ENCODE peak calls at places on chromosomes 11 and 22, in seven cellular contexts. D, T, Y, Z, A, R and I are unnamed samples.

GRCh38 chr22:35563211-35563610 is 22.6 kb downstream of the RASD2 start:
- DNase-seq in Z (no peak), R (no peak), D (no peak), T (no peak), Y (no peak), A (no peak), I (no peak)

GRCh38 chr11:21411114-21411513 is 741.7 kb downstream of the NELL1 start:
- DNase-seq in R (no peak), T (peak; percentile 2), Y (no peak), Z (no peak), A (no peak), D (no peak), I (no peak)

GRCh38 chr11:36455658-36456111 is 54.4 kb downstream of the TRAF6 start:
- DNase-seq in D (peak; percentile 98), Y (no peak), T (no peak), A (peak; percentile 11), Z (no peak), R (no peak), I (peak; percentile 17)

GRCh38 chr11:108697872-108698473 is 33.1 kb downstream of the DDX10 start:
- DNase-seq in T (peak; percentile 54), D (peak; percentile 82), Y (peak; percentile 51), R (peak; percentile 49), Z (no peak), A (peak; percentile 69), I (peak; percentile 38)

GRCh38 chr11:92702771-92703170 is 266.7 kb upstream of the MTNR1B start:
- DNase-seq in R (no peak), D (peak; percentile 73), Y (no peak), T (no peak), Z (no peak), A (no peak), I (no peak)

GRCh38 chr11:106644824-106645223 is 373.5 kb downstream of the GUCY1A2 start:
- DNase-seq in D (peak; percentile 60), A (no peak), R (no peak), Z (no peak), Y (no peak), T (no peak), I (no peak)

GRCh38 chr22:47716890-47717615 is 954.6 kb downstream of the TBC1D22A start:
- DNase-seq in Y (no peak), T (no peak), D (no peak), R (no peak), Z (no peak), A (peak; percentile 66), I (no peak)

GRCh38 chr11:125568970-125569912 is at the start of gene EI24:
- DNase-seq in Y (peak; percentile 84), D (peak; percentile 90), R (peak; percentile 72), Z (peak; percentile 87), A (peak; percentile 97), T (peak; percentile 84), I (peak; percentile 91)

GRCh38 chr11:59145534-59145933 is 2.9 kb downstream of the FAM111A start:
- DNase-seq in A (no peak), D (peak; percentile 64), R (no peak), Y (no peak), T (no peak), Z (no peak), I (no peak)
- H3K4me1 ChIP-seq in A (peaks cover 14% of the 10 kb centered on the region), D (peaks cover 6% of the 10 kb centered on the region), R (peaks cover 24% of the 10 kb centered on the region), Y (peaks cover 34% of the 10 kb centered on the region), T (peaks cover 50% of the 10 kb centered on the region), Z (no peaks in the 10 kb centered on the region), I (peaks cover 25% of the 10 kb centered on the region)

DNA sequence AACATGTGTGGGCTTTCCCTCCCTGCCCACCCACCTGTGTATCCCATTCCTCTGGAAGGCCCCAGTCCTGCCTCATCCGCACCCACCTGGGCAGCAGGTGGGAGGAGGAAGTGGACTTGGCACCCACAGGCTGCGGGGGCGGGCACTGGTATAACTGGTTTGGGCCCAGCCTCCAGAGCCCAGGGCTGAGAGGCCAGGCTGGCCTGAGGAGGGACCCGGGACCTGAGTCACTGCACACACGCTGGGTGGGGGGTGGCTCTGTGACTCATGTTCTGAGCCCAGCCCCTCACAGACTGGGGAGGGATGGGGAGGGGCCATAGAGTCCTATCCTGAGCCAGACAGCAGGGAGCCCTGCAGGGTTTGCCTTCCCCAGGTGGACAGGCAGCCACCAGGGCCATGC is 16.7 kb downstream of the PHLDA2 start:
- DNase-seq in D (peak; percentile 85), Z (no peak), R (no peak), T (peak; percentile 69), A (peak; percentile 87), Y (peak; percentile 87), I (peak; percentile 76)
- TF ChIP-seq CEBPB in D (no peak), Z (no peak), R (no peak), T (no peak), A (no peak), Y (no peak), I (no peak)

GRCh38 chr11:65417702-65418430 is 4.7 kb upstream of the NEAT1 start:
- DNase-seq in R (no peak), Y (no peak), A (peak; percentile 69), T (no peak), D (peak; percentile 28), Z (no peak), I (no peak)
- H3K4me1 ChIP-seq in R (peaks cover 51% of the 10 kb centered on the region), Y (peaks cover 74% of the 10 kb centered on the region), A (peaks cover 51% of the 10 kb centered on the region), T (peaks cover 67% of the 10 kb centered on the region), D (peaks cover 38% of the 10 kb centered on the region), Z (peaks cover 19% of the 10 kb centered on the region), I (peaks cover 52% of the 10 kb centered on the region)

GRCh38 chr22:42915980-42916765 is 59.1 kb upstream of the ARFGAP3 start:
- DNase-seq in Z (no peak), T (peak; percentile 63), A (no peak), R (no peak), D (no peak), Y (no peak), I (no peak)
- TF ChIP-seq CEBPB in Z (no peak), T (no peak), A (no peak), R (no peak), D (no peak), Y (no peak), I (no peak)

GRCh38 chr11:121466063-121466794 is 13.5 kb upstream of the SORL1-AS1 start:
- DNase-seq in T (peak; percentile 76), R (no peak), Z (peak; percentile 78), Y (peak; percentile 93), A (peak; percentile 19), D (peak; percentile 95), I (peak; percentile 86)
- H3K4me1 ChIP-seq in T (peaks cover 71% of the 10 kb centered on the region), R (peaks cover 81% of the 10 kb centered on the region), Z (peaks cover 18% of the 10 kb centered on the region), Y (peaks cover 61% of the 10 kb centered on the region), A (no peaks in the 10 kb centered on the region), D (peaks cover 17% of the 10 kb centered on the region), I (peaks cover 39% of the 10 kb centered on the region)

GRCh38 chr11:13127161-13127560 is 118.0 kb downstream of the RASSF10 start:
- DNase-seq in T (no peak), Z (no peak), Y (no peak), D (no peak), A (no peak), R (no peak), I (no peak)

GRCh38 chr11:13120691-13121090 is 111.6 kb downstream of the RASSF10 start:
- DNase-seq in A (no peak), Y (no peak), T (no peak), Z (no peak), D (peak; percentile 86), R (no peak), I (no peak)

GRCh38 chr11:13128381-13128780 is 119.3 kb downstream of the RASSF10 start:
- DNase-seq in A (no peak), T (no peak), D (peak; percentile 63), R (no peak), Z (no peak), Y (no peak), I (no peak)

DNA sequence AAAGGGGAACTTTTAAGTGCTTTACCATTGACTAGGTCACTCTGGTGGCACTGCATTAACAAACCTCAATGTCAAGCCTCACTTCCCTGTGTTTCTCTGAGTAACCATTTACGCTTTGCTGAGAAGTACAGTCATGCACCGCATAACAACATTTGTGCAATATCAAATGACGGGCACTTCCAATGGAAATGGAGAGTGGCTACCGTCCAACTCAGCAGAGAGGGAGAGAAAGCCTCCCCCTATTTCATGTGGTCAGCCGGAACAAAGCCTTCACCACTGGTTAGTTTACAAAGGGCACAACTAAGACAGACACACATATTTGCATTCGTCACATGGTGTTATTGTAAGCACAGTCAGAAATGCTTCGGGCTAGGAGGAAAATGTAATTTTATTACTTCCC is 117.3 kb downstream of the RASSF10 start:
- DNase-seq in D (peak; percentile 98), Y (no peak), A (no peak), R (no peak), T (no peak), Z (no peak), I (peak; percentile 91)
- TF ChIP-seq CEBPB in D (peak; percentile 98), Y (no peak), A (no peak), R (no peak), T (no peak), Z (no peak), I (peak; percentile 81)

GRCh38 chr11:132674161-132674560 is 858.1 kb downstream of the OPCML start:
- DNase-seq in D (no peak), A (no peak), Z (no peak), Y (no peak), T (no peak), R (no peak), I (no peak)

DNA sequence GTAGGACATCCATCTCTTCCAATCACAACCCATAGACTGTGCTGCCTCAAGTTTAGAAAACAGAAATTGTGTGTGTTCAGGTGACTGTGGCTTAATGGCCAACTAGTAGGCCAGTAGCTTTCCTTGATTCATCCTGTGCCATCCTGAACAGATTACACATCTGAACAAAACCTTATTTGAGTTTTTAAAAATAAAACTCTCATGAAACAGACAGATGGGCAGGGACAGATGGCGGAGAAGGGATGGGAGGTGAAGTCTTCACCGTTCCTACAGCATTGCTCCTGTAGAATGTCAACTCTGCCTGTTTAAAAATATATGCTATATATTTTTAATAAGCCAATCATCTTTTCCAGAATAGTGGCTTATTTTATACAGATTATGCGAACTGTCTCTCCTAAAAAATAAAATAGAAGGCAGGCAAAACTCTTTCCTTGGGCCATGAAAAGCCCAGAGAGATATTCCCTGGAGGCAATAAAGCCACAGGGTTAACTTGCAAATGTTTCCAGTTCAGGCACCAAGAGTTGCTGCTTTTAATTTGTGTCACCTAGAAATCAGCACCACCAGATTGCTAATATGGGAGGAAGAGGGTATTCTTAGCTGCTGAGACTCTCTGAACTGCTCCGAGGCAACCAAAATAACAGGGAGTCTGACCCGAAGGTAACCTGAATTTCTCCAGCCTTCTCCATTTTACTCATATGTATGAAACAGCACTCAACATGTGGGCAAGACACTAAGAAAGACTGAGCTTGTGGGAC is 861.2 kb downstream of the OPCML start:
- DNase-seq in A (no peak), Y (no peak), Z (no peak), T (no peak), D (no peak), R (no peak), I (no peak)
- H3K4me1 ChIP-seq in A (no peaks in the 10 kb centered on the region), Y (no peaks in the 10 kb centered on the region), Z (no peaks in the 10 kb centered on the region), T (no peaks in the 10 kb centered on the region), D (no peaks in the 10 kb centered on the region), R (no peaks in the 10 kb centered on the region), I (no peaks in the 10 kb centered on the region)